ENCODE peak calls at places on chromosome 4, in four cellular contexts. V, O, D and Q are unnamed samples.

GRCh38 chr4:3792813-3793212 is 26.6 kb downstream of the ADRA2C start:
- DNase-seq in V (peak), O (peak), D (no peak), Q (no peak)

GRCh38 chr4:992297-993110 is 700 bp downstream of the SLC26A1 start:
- DNase-seq in V (no peak), O (no peak), D (peak), Q (no peak)

GRCh38 chr4:1910643-1911042 is 39.5 kb downstream of the NSD2 start:
- DNase-seq in V (peak), O (peak), D (peak), Q (peak)

GRCh38 chr4:180827193-180827592 is 1416.0 kb upstream of the TENM3 start:
- DNase-seq in V (peak), O (no peak), D (no peak), Q (peak)

GRCh38 chr4:19304028-19304427 is 947.7 kb upstream of the SLIT2 start:
- DNase-seq in V (peak), O (no peak), D (no peak), Q (peak)

GRCh38 chr4:157898836-157899605 is 273.8 kb downstream of the GASK1B start:
- DNase-seq in V (peak), O (no peak), D (no peak), Q (no peak)

GRCh38 chr4:137519406-137519805 is 12.9 kb downstream of the PCDH18 start:
- DNase-seq in V (peak), O (no peak), D (no peak), Q (peak)

GRCh38 chr4:98653006-98653405 is 5.4 kb downstream of the TSPAN5 start:
- DNase-seq in V (peak), O (no peak), D (no peak), Q (peak)

GRCh38 chr4:15702941-15703403 is at the start of gene BST1:
- DNase-seq in V (peak), O (peak), D (no peak), Q (no peak)

GRCh38 chr4:7462509-7462971 is 27.8 kb upstream of the PSAPL1 start:
- DNase-seq in V (peak), O (peak), D (peak), Q (peak)

DNA sequence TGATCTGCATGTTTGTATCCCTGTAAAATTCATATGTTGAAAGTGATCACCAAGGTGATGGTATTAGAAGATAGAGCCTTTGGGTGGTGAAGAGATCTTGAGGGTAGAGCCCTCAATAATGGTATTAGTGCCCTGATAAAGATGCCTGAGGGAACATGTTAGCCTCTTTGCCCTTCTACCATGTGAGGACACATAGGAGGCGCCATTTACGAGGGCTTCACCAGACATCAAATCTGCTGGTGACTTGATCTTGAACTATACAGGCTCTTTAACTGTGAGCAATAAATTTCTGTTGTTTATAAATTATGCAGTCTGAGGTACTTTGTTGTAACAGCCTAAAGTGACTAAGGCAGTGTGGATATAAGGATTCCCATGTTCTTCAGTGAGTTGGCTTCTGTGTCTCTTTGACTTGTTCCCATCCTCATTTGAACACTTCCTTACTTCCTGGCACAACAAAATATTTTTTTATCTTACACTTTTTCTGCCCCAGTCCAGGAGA is 11.8 kb downstream of the MOB1B start:
- DNase-seq in V (peak), O (no peak), D (no peak), Q (no peak)
- TF ChIP-seq CTCF in V (no peak), O (no peak), D (no peak), Q (no peak)

GRCh38 chr4:27861802-27862201 is 1001.2 kb downstream of the STIM2 start:
- DNase-seq in V (peak), O (no peak), D (no peak), Q (peak)

GRCh38 chr4:27861381-27861787 is 1000.7 kb downstream of the STIM2 start:
- DNase-seq in V (peak), O (peak), D (peak), Q (peak)
- TF ChIP-seq CTCF in V (peak), O (peak), D (peak), Q (peak)

GRCh38 chr4:185840201-185840600 is 28.2 kb upstream of the SORBS2 start:
- DNase-seq in V (no peak), O (no peak), D (no peak), Q (no peak)
- TF ChIP-seq CTCF in V (no peak), O (no peak), D (no peak), Q (no peak)

GRCh38 chr4:76723373-76723772 is 174.6 kb downstream of the SOWAHB start:
- DNase-seq in V (peak), O (no peak), D (no peak), Q (peak)
- TF ChIP-seq CTCF in V (peak), O (no peak), D (no peak), Q (no peak)

GRCh38 chr4:154854362-154854761 is 73.3 kb downstream of the RBM46 start:
- DNase-seq in V (peak), O (peak), D (no peak), Q (peak)
- TF ChIP-seq CTCF in V (peak), O (peak), D (peak), Q (peak)

GRCh38 chr4:48194986-48195773 is 61.1 kb upstream of the TXK start:
- DNase-seq in V (peak), O (no peak), D (no peak), Q (peak)
- TF ChIP-seq CTCF in V (no peak), O (no peak), D (no peak), Q (no peak)